ENCODE peak calls at places on chromosomes 12 and 14, in seven cellular contexts. A is cardiac muscle cell; P is uterus; J is ovary; Z is tibial artery; U is CD4-positive, alpha-beta T cell; H is A549. R is an unnamed sample.

GRCh38 chr14:68979722-68980552 is 835 bp upstream of the ACTN1 start:
- DNase-seq in A (peak; percentile 62), P (peak; percentile 58), J (peak; percentile 59), Z (peak; percentile 45), U (no peak), H (peak; percentile 36), R (peak; percentile 3)

GRCh38 chr12:15320881-15321280 is 1.4 kb upstream of the PTPRO start:
- DNase-seq in A (no peak), P (no peak), J (no peak), Z (no peak), U (no peak), H (no peak), R (no peak)

GRCh38 chr12:106044773-106045172 is 94.0 kb downstream of the NUAK1 start:
- DNase-seq in A (no peak), P (no peak), J (no peak), Z (no peak), U (no peak), H (peak; percentile 39), R (no peak)

GRCh38 chr14:98834119-98834518 is 437.9 kb downstream of the BCL11B start:
- DNase-seq in A (no peak), P (no peak), J (no peak), Z (no peak), U (no peak), H (no peak), R (no peak)

GRCh38 chr12:51070004-51070403 is 13.4 kb downstream of the CSRNP2 start:
- DNase-seq in A (no peak), P (no peak), J (no peak), Z (no peak), U (no peak), H (no peak), R (no peak)

GRCh38 chr12:49044660-49045059 is 15.9 kb downstream of the KMT2D start:
- DNase-seq in A (no peak), P (no peak), J (no peak), Z (no peak), U (no peak), H (no peak), R (no peak)

GRCh38 chr14:30996892-30997659 is 28.4 kb upstream of the AP4S1 start:
- DNase-seq in A (no peak), P (no peak), J (no peak), Z (no peak), U (no peak), H (no peak), R (no peak)

GRCh38 chr12:57135939-57136338 is 7.7 kb downstream of the LRP1 start:
- DNase-seq in A (no peak), P (peak; percentile 74), J (peak; percentile 80), Z (no peak), U (no peak), H (no peak), R (peak; percentile 75)

GRCh38 chr14:87196436-87196835 is 796.5 kb downstream of the GALC start:
- DNase-seq in A (no peak), P (no peak), J (no peak), Z (no peak), U (no peak), H (no peak), R (no peak)

GRCh38 chr12:85580562-85581168 is 255.5 kb downstream of the RASSF9 start:
- DNase-seq in A (no peak), P (peak; percentile 40), J (no peak), Z (no peak), U (no peak), H (no peak), R (no peak)

GRCh38 chr14:87732562-87732961 is 260.4 kb downstream of the GALC start:
- DNase-seq in A (no peak), P (no peak), J (no peak), Z (no peak), U (no peak), H (no peak), R (no peak)

GRCh38 chr12:46214668-46215429 is 54.0 kb downstream of the SLC38A1 start:
- DNase-seq in A (no peak), P (no peak), J (no peak), Z (no peak), U (peak; percentile 69), H (no peak), R (no peak)

GRCh38 chr14:53516261-53516774 is 363.2 kb upstream of the DDHD1 start:
- DNase-seq in A (no peak), P (no peak), J (no peak), Z (no peak), U (no peak), H (no peak), R (no peak)

GRCh38 chr12:77736219-77736965 is 94.3 kb upstream of the NAV3 start:
- DNase-seq in A (no peak), P (no peak), J (no peak), Z (no peak), U (no peak), H (peak; percentile 2), R (no peak)

GRCh38 chr12:49552425-49552824 is 13.6 kb downstream of the KCNH3 start:
- DNase-seq in A (no peak), P (no peak), J (no peak), Z (no peak), U (no peak), H (no peak), R (no peak)

GRCh38 chr14:91897121-91897701 is 29.9 kb upstream of the TC2N start:
- DNase-seq in A (no peak), P (peak; percentile 44), J (no peak), Z (peak; percentile 82), U (no peak), H (peak; percentile 56), R (no peak)

GRCh38 chr14:85415015-85415712 is 114.8 kb upstream of the FLRT2 start:
- DNase-seq in A (no peak), P (peak; percentile 53), J (peak; percentile 64), Z (peak; percentile 38), U (no peak), H (peak; percentile 97), R (no peak)

GRCh38 chr12:13071305-13072280 is 27.4 kb downstream of the FAM234B start:
- DNase-seq in A (no peak), P (no peak), J (no peak), Z (no peak), U (no peak), H (no peak), R (no peak)

GRCh38 chr12:107362960-107363359 is 269.6 kb upstream of the CRY1 start:
- DNase-seq in A (no peak), P (no peak), J (no peak), Z (no peak), U (no peak), H (no peak), R (no peak)

GRCh38 chr12:20443792-20444191 is 75.5 kb downstream of the PDE3A start:
- DNase-seq in A (no peak), P (no peak), J (no peak), Z (no peak), U (no peak), H (no peak), R (no peak)

GRCh38 chr12:103138538-103138937 is 181.1 kb downstream of the ASCL1 start:
- DNase-seq in A (no peak), P (no peak), J (no peak), Z (no peak), U (no peak), H (no peak), R (no peak)

GRCh38 chr12:41286426-41286825 is 98.3 kb downstream of the PDZRN4 start:
- DNase-seq in A (peak; percentile 34), P (no peak), J (no peak), Z (no peak), U (no peak), H (peak; percentile 49), R (no peak)

GRCh38 chr14:63752449-63753169 is 24.7 kb upstream of the SGPP1 start:
- DNase-seq in A (no peak), P (no peak), J (no peak), Z (peak; percentile 29), U (no peak), H (peak; percentile 73), R (no peak)

GRCh38 chr12:124923906-124924734 is 9.7 kb upstream of the UBC start:
- DNase-seq in A (no peak), P (peak; percentile 51), J (no peak), Z (no peak), U (no peak), H (peak; percentile 89), R (no peak)

GRCh38 chr14:22319526-22320352 is 269.3 kb downstream of the DAD1 start:
- DNase-seq in A (peak; percentile 59), P (peak; percentile 57), J (peak; percentile 60), Z (peak; percentile 70), U (no peak), H (peak; percentile 73), R (peak; percentile 59)

GRCh38 chr12:122403115-122403770 is 19.2 kb downstream of the CLIP1 start:
- DNase-seq in A (no peak), P (no peak), J (no peak), Z (no peak), U (no peak), H (peak; percentile 45), R (no peak)

GRCh38 chr12:122406701-122407154 is 15.7 kb downstream of the CLIP1 start:
- DNase-seq in A (no peak), P (no peak), J (no peak), Z (no peak), U (no peak), H (peak; percentile 74), R (no peak)

GRCh38 chr12:122407208-122407607 is 15.3 kb downstream of the CLIP1 start:
- DNase-seq in A (no peak), P (no peak), J (no peak), Z (no peak), U (no peak), H (no peak), R (no peak)

GRCh38 chr12:122402264-122402663 is 20.2 kb downstream of the CLIP1 start:
- DNase-seq in A (no peak), P (no peak), J (no peak), Z (no peak), U (no peak), H (no peak), R (no peak)

DNA sequence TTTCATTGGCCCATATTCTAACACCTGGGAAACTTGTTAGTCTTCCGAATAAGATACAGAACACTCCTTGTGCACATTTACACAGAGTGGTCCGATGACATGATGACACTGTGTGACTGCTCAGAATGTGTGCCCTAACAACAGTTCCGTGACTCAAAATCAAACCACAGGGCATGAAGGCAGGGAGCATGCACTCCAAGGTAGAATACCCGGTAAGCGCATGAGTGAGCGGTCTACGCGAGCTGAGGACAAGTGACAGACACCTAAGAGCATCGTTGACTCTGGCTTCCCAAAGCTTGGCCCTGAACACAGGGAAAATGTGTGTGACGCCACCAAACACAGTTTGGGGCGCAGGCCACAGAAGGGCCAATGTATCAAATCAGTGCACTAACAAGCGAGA is 18.6 kb downstream of the CLIP1 start:
- DNase-seq in A (no peak), P (no peak), J (no peak), Z (no peak), U (no peak), H (no peak), R (no peak)
- H3K27ac ChIP-seq in A (no peak overlapping the region), P (peak overlapping the region; percentile 96), J (no peak overlapping the region), Z (peak overlapping the region; percentile 51), U (no peak overlapping the region), H (peak overlapping the region; percentile 98), R (no peak overlapping the region)

GRCh38 chr12:53659609-53660008 is 16.3 kb downstream of the ATP5MC2 start:
- DNase-seq in A (no peak), P (no peak), J (no peak), Z (no peak), U (no peak), H (no peak), R (no peak)
- H3K27ac ChIP-seq in A (peak overlapping the region; percentile 67), P (peak overlapping the region; percentile 87), J (peak overlapping the region; percentile 77), Z (peak overlapping the region; percentile 81), U (no peak overlapping the region), H (peak overlapping the region; percentile 86), R (peak overlapping the region; percentile 99)

GRCh38 chr12:132672116-132672515 is 15.0 kb downstream of the POLE start:
- DNase-seq in A (no peak), P (no peak), J (no peak), Z (no peak), U (no peak), H (no peak), R (no peak)
- H3K27ac ChIP-seq in A (no peak overlapping the region), P (no peak overlapping the region), J (no peak overlapping the region), Z (no peak overlapping the region), U (no peak overlapping the region), H (no peak overlapping the region), R (no peak overlapping the region)

GRCh38 chr12:24191117-24191516 is 241.6 kb upstream of the SOX5 start:
- DNase-seq in A (no peak), P (no peak), J (no peak), Z (no peak), U (no peak), H (no peak), R (no peak)
- H3K27ac ChIP-seq in A (no peak overlapping the region), P (no peak overlapping the region), J (no peak overlapping the region), Z (no peak overlapping the region), U (no peak overlapping the region), H (no peak overlapping the region), R (no peak overlapping the region)

R was measured in substantia nigra.